ENCODE peak calls at places on chromosome 15, in eight cellular contexts. O, F, V, Y, I, S, C and M are unnamed samples.

GRCh38 chr15:81293728-81294500 is 30.0 kb downstream of the STARD5 start:
- DNase-seq in I (no peak), O (no peak), S (no peak), F (no peak), Y (no peak), V (peak), C (no peak), M (no peak)

GRCh38 chr15:85311647-85312046 is 68.8 kb upstream of the AKAP13 start:
- DNase-seq in V (no peak), C (no peak), Y (no peak), F (no peak), S (no peak), I (no peak), O (no peak), M (no peak)

GRCh38 chr15:91338763-91339162 is 238.7 kb downstream of the SV2B start:
- DNase-seq in F (no peak), V (no peak), C (no peak), I (peak), Y (peak), S (no peak), O (no peak), M (peak)

GRCh38 chr15:31262901-31263671 is 63.5 kb upstream of the KLF13 start:
- DNase-seq in Y (peak), V (peak), O (no peak), F (no peak), S (peak), C (no peak), I (peak), M (peak)

GRCh38 chr15:89680282-89680873 is 1.2 kb upstream of the PLIN1 start:
- DNase-seq in V (peak), C (no peak), F (peak), S (peak), O (no peak), I (no peak), Y (peak), M (peak)

GRCh38 chr15:78977091-78977571 is 32.3 kb upstream of the CTSH start:
- DNase-seq in F (no peak), I (no peak), Y (no peak), C (no peak), O (no peak), V (no peak), S (no peak), M (no peak)

GRCh38 chr15:74317820-74318375 is 49.5 kb downstream of the CYP11A1 start:
- DNase-seq in I (no peak), O (no peak), F (peak), Y (peak), C (no peak), V (peak), S (peak), M (peak)

GRCh38 chr15:83848315-83849050 is 194.6 kb downstream of the ADAMTSL3 start:
- DNase-seq in F (no peak), Y (peak), S (peak), I (peak), O (no peak), V (no peak), C (no peak), M (peak)

GRCh38 chr15:75171408-75171807 is 30.3 kb upstream of the C15orf39 start:
- DNase-seq in I (no peak), S (peak), O (no peak), C (no peak), F (peak), V (no peak), Y (peak), M (peak)

GRCh38 chr15:68304611-68305337 is 27.2 kb downstream of the FEM1B start:
- DNase-seq in O (no peak), I (peak), S (no peak), Y (no peak), F (no peak), V (no peak), C (no peak), M (no peak)

GRCh38 chr15:53962646-53963561 is 15.3 kb upstream of the UNC13C start:
- DNase-seq in I (no peak), C (no peak), Y (no peak), S (no peak), F (no peak), O (no peak), V (peak), M (peak)

GRCh38 chr15:34693053-34693744 is 61.6 kb downstream of the GJD2 start:
- DNase-seq in S (peak), C (no peak), F (no peak), I (no peak), Y (peak), V (no peak), O (no peak), M (peak)

GRCh38 chr15:52714968-52715367 is 35.8 kb upstream of the ATOSA start:
- DNase-seq in Y (no peak), O (no peak), I (no peak), V (no peak), S (no peak), F (no peak), C (no peak), M (no peak)

GRCh38 chr15:34759347-34759746 is 4.5 kb upstream of the GJD2 start:
- DNase-seq in S (no peak), C (no peak), Y (no peak), F (no peak), O (no peak), I (no peak), V (no peak), M (no peak)

DNA sequence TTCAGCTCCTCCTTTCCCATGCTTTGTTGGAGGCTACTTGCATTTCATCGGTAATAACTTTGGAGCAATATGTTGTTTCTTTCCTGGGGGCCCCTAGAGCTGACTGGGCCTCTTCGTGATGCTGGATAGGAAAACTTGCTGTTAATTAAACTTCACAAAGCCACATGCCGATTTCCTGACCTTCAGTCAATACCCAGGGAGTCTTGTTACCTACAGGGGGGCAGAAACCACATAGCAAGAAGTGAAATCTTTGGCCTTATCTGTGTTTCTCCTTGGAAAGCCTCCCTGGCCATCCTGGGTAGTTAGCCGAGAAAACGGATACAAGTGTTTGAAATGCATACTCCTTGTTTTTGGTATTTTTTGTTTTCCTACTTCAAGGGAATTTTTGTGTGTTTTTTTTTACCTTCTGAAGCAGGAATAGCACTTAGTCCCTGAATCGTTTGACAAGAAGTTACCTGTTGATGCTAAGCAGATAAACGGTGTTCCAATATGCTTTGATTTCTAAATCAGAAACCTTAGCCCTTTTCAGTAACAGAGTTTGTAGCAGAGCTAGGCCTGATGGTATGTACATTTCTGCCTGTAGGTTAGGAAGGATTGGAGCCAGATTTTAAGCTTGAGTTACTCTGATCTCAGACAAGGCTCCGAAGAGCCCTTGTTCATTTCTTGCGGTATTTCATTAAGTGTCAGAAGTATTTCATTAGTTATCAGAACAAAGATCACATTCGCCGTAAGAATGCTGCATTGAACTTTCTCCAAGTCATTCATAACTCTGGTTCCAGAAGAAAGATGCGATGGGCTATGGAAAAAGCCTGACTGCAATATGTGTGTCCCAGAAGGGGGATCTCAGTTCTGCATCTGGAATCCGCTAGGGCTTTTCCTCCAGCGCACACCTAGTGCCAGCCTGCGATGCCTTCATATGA is 111.5 kb downstream of the THSD4 start:
- DNase-seq in O (no peak), C (no peak), Y (peak), F (no peak), V (no peak), S (no peak), I (no peak), M (no peak)
- TF ChIP-seq CTCF in O (no peak), C (no peak), Y (no peak), F (no peak), V (no peak), S (no peak), I (no peak), M (no peak)

DNA sequence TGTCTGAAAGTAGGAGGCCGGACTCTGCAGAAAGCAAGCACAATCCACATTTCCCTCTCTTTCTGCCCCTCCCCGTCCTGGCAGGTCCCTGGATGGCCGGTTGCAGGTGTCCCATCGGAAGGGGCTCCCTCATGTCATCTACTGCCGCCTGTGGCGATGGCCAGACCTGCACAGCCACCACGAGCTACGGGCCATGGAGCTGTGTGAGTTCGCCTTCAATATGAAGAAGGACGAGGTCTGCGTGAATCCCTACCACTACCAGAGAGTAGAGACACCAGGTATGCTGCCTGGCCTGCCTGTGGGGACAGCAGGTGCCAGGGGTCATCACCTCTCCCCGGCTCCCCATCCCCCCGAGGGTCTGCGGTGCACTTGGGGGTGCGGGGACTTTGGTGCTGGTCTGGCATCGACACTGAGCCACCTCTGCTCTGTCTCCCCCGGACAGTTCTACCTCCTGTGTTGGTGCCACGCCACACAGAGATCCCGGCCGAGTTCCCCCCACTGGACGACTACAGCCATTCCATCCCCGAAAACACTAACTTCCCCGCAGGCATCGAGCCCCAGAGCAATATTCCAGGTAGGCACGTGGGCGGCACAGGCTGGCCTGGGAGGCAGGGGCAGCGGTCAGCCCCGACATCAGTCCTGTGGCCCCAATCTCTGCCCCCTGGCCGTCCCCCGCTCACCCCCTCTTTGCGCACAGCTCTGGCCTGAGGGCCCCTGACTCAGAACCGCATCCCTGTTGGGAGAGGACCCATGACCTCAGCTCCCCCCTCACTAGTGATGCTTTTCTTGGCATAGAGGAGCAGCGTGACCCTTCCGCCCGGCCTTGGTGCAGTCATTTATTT is 89.4 kb downstream of the AAGAB start:
- DNase-seq in Y (peak), S (no peak), C (peak), O (no peak), I (no peak), F (no peak), V (no peak), M (no peak)
- TF ChIP-seq CTCF in Y (no peak), S (no peak), C (no peak), O (no peak), I (no peak), F (no peak), V (no peak), M (no peak)

GRCh38 chr15:60137711-60138396 is 133.7 kb downstream of the FOXB1 start:
- DNase-seq in O (no peak), F (peak), I (peak), C (no peak), V (no peak), Y (peak), S (peak), M (no peak)
- TF ChIP-seq CTCF in O (no peak), F (no peak), I (no peak), C (no peak), V (no peak), Y (no peak), S (no peak), M (no peak)

GRCh38 chr15:43517354-43518072 is at the start of gene MAP1A:
- DNase-seq in Y (peak), S (no peak), V (peak), O (no peak), I (no peak), F (peak), C (peak), M (no peak)
- TF ChIP-seq CTCF in Y (no peak), S (no peak), V (no peak), O (no peak), I (no peak), F (no peak), C (no peak), M (no peak)

GRCh38 chr15:95024388-95024787 is 793.0 kb downstream of the MCTP2 start:
- DNase-seq in Y (peak), C (no peak), O (no peak), I (peak), V (no peak), S (peak), F (peak), M (peak)
- TF ChIP-seq CTCF in Y (peak), C (no peak), O (peak), I (peak), V (peak), S (peak), F (peak), M (peak)

DNA sequence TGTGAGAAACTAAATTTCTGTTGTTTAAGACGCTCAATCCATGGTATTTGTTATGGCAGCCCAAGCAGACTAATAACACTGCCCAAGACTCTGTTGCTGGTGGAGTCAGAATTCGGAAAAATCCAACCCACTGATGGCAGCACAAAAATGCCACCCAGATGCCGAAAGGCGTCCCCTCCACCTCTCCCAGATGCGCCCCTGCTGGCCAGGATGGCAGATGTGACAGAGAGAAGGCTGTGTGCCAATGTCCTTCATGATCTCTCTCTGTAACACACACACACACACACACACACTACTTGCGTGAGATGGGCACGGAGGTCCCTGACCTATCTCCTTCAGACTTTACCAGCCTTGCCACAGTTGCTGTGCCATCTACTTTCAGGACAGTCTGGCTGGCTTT is 10.9 kb upstream of the LYSMD4 start:
- DNase-seq in S (no peak), F (no peak), C (no peak), V (no peak), I (no peak), Y (no peak), O (no peak), M (no peak)
- TF ChIP-seq CTCF in S (no peak), F (peak), C (no peak), V (no peak), I (no peak), Y (no peak), O (no peak), M (no peak)